ENCODE peak calls at places on chromosomes 1 and 21, in four cellular contexts. Q is mammary epithelial cell, E is HCT116, N is GM12878. G is an unnamed sample. For H4K20me1 and H3K4me1, the result is how much of the 10 kb centered on the place peaks cover.

GRCh38 chr21:44892095-44892494 is 18.6 kb upstream of the PTTG1IP start:
- DNase-seq in Q (no peak), E (no peak), N (no peak), G (no peak)

GRCh38 chr1:96080925-96081324 is 640.7 kb upstream of the PTBP2 start:
- DNase-seq in Q (no peak), E (peak), N (no peak), G (no peak)

GRCh38 chr1:15802234-15802965 is 5.0 kb downstream of the UQCRHL start:
- DNase-seq in Q (no peak), E (no peak), N (no peak), G (peak)

GRCh38 chr1:25617626-25618432 is 1.2 kb downstream of the MAN1C1 start:
- DNase-seq in Q (no peak), E (no peak), N (no peak), G (no peak)

GRCh38 chr1:58248067-58248466 is 298.5 kb downstream of the OMA1 start:
- DNase-seq in Q (no peak), E (no peak), N (no peak), G (no peak)

GRCh38 chr1:63674238-63674864 is 81.1 kb downstream of the PGM1 start:
- DNase-seq in Q (peak), E (peak), N (no peak), G (peak)

GRCh38 chr1:84037758-84038611 is 39.1 kb upstream of the TTLL7 start:
- DNase-seq in Q (peak), E (no peak), N (no peak), G (no peak)

GRCh38 chr21:42781981-42782722 is 97.2 kb downstream of the WDR4 start:
- DNase-seq in Q (no peak), E (no peak), N (no peak), G (no peak)

GRCh38 chr1:87715052-87715451 is 386.4 kb downstream of the LMO4 start:
- DNase-seq in Q (no peak), E (no peak), N (no peak), G (no peak)

GRCh38 chr1:242011879-242012674 is 13.2 kb upstream of the MAP1LC3C start:
- DNase-seq in Q (peak), E (no peak), N (no peak), G (peak)

GRCh38 chr21:15390049-15390448 is 325.2 kb upstream of the NRIP1 start:
- DNase-seq in Q (peak), E (no peak), N (no peak), G (no peak)

GRCh38 chr1:170593173-170593572 is 61.2 kb downstream of the GORAB start:
- DNase-seq in Q (no peak), E (no peak), N (no peak), G (no peak)
- H2AFZ ChIP-seq in Q (peak), E (no peak), N (no peak), G (no peak)

DNA sequence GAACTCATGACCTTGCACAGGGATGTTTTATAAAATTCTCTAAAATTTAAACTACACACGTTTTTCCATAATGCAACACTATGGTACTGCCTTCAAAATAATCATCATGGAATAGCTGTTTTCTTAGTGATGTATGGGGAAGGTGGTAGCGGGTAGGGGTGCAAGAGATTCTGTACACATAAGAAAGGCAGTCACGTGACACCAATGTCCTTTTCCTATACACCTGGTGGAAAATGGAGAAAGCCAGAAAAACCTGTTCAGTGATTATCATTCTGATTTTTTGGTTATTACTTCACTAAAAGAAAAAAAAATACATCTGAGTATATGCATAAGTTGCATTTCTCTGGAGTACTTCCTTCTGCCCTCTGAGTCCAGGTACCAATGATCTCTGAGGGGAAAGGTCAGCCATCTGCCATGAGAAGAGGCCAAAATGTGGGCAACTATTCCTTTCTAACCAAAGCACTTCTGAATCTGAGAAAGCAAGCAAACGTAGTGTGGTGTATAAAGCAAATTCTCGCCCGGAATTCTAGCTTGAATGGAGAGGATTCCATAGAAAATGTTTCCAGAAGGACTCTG is 137.4 kb downstream of the RERE start:
- DNase-seq in Q (no peak), E (no peak), N (no peak), G (no peak)
- H4K20me1 ChIP-seq in Q (under half), E (under half), N (under half), G (half or more)

DNA sequence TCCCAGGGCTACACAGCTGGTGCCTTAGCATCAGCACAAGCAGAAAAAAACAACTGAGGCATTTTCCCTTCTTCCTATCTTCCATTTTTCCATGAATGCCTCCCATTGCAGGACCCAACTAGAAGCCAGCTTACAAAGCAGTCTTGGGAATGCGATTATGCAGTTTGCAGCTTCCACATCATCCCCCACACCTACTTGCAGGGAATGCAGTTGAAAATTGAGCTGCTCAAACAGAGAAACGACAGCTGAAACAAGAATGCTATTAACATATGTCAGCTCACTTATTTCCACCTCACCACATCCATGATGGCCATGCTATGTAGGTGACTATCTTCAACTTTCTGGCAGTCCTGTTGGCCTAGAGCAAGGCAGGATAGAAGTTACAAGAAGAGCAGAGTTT is 150.6 kb upstream of the KCTD3 start:
- DNase-seq in Q (no peak), E (no peak), N (no peak), G (no peak)
- H3K4me1 ChIP-seq in Q (under half), E (under half), N (under half), G (under half)

GRCh38 chr1:230753586-230754251 is 6.5 kb downstream of the CAPN9 start:
- DNase-seq in Q (peak), E (peak), N (no peak), G (no peak)
- H2AFZ ChIP-seq in Q (peak), E (no peak), N (peak), G (peak)

DNA sequence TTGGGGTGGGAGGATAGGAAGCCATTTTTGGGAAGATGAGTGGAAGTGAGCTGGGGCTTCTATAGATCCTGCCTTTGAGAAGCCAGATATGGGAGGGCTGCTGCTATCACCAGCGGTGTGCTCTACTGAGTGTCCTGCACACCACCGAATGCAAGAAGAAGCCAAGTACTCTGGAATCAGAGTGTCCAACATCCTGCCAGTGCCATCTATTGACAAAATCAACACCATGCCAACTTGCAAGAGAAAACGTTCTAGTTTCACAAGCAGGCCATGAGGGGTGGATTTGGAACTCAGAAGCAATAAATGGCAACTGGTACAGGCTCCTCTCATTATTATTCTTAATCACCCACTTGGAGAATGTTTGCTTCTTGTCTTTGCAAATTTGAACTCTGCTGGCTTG is 102.9 kb downstream of the PTPRU start:
- DNase-seq in Q (no peak), E (no peak), N (no peak), G (no peak)
- H4K20me1 ChIP-seq in Q (under half), E (under half), N (under half), G (under half)

DNA sequence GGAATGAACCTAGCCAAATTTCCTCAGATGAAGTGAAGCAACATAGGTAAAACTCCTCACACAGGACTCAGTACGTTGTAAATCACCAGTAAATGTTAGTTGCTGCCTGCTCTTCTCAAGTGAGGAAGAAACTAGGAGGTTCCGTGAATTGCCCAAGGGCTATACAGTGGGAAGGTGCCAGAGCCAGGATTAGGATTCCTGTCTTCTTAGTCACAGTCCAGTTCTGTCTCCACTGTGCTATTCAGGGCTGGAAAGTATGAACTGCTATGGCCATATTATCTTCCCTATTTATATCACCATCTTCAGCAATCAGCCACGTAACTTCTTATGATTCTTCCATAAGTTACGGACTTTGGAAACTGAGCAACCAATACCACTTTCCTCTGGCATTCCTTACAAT is 271.7 kb upstream of the SGIP1 start:
- DNase-seq in Q (peak), E (peak), N (no peak), G (peak)
- H3K4me1 ChIP-seq in Q (under half), E (half or more), N (under half), G (under half)

GRCh38 chr1:44775930-44776748 is 799 bp downstream of the RPS8 start:
- DNase-seq in Q (peak), E (no peak), N (no peak), G (no peak)
- H2AFZ ChIP-seq in Q (peak), E (no peak), N (no peak), G (peak)

DNA sequence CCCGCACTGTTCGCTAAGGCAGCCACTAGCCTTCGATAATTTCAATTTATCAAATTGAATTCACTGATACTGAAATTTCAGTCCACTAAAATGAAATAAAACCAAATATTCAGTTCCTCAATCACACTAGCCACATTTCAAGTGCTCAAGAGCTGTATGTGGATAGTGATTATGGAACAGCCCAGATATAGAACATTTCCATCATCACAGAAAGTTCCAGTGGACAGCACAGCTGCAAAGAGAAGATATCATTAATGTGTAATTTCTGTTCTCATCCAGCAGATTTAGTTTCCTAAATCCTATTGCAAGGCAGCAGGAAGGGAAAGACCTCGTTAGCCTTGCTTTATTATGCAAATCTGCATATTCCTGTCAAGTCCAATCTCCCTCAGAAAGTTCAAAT is 22.6 kb downstream of the CAPZB start:
- DNase-seq in Q (no peak), E (no peak), N (no peak), G (no peak)
- H4K20me1 ChIP-seq in Q (under half), E (under half), N (under half), G (half or more)